ENCODE peak calls at places on chromosome 4, in eight cellular contexts. One of them, this sample, is unnamed.

GRCh38 chr4:42397635-42398447 is 553 bp downstream of the SHISA3 start:
- DNase-seq in right lobe of liver: no peak
- DNase-seq in breast epithelium: no peak
- DNase-seq in left lung: peak; percentile 80
- DNase-seq in RWPE1: no peak
- DNase-seq in left ventricle myocardium inferior: peak; percentile 28
- DNase-seq in tibial nerve: no peak
- DNase-seq in Calu3: peak; percentile 6
- DNase-seq in this sample: no peak

GRCh38 chr4:56315041-56315440 is 72.2 kb downstream of the AASDH start:
- DNase-seq in Calu3: no peak
- DNase-seq in right lobe of liver: no peak
- DNase-seq in RWPE1: no peak
- DNase-seq in left ventricle myocardium inferior: no peak
- DNase-seq in left lung: no peak
- DNase-seq in tibial nerve: no peak
- DNase-seq in breast epithelium: no peak
- DNase-seq in this sample: no peak

GRCh38 chr4:184951668-184952160 is 66.6 kb upstream of the HELT start:
- DNase-seq in left lung: peak; percentile 38
- DNase-seq in RWPE1: no peak
- DNase-seq in left ventricle myocardium inferior: no peak
- DNase-seq in tibial nerve: no peak
- DNase-seq in right lobe of liver: peak; percentile 24
- DNase-seq in Calu3: no peak
- DNase-seq in breast epithelium: no peak
- DNase-seq in this sample: no peak

GRCh38 chr4:91963489-91963888 is 340.3 kb upstream of the GRID2 start:
- DNase-seq in right lobe of liver: no peak
- DNase-seq in breast epithelium: no peak
- DNase-seq in left ventricle myocardium inferior: no peak
- DNase-seq in Calu3: no peak
- DNase-seq in left lung: no peak
- DNase-seq in RWPE1: peak; percentile 3
- DNase-seq in tibial nerve: no peak
- DNase-seq in this sample: no peak

GRCh38 chr4:7206856-7207567 is 14.7 kb downstream of the SORCS2 start:
- DNase-seq in Calu3: peak; percentile 60
- DNase-seq in tibial nerve: peak; percentile 67
- DNase-seq in RWPE1: peak; percentile 74
- DNase-seq in breast epithelium: no peak
- DNase-seq in right lobe of liver: peak; percentile 68
- DNase-seq in left ventricle myocardium inferior: peak; percentile 86
- DNase-seq in left lung: peak; percentile 91
- DNase-seq in this sample: peak; percentile 74

GRCh38 chr4:48570646-48571220 is 80.7 kb downstream of the ZAR1 start:
- DNase-seq in right lobe of liver: no peak
- DNase-seq in left ventricle myocardium inferior: no peak
- DNase-seq in tibial nerve: no peak
- DNase-seq in left lung: no peak
- DNase-seq in breast epithelium: no peak
- DNase-seq in RWPE1: no peak
- DNase-seq in Calu3: no peak
- DNase-seq in this sample: peak; percentile 84

GRCh38 chr4:86891785-86892638 is at the start of gene C4orf36:
- DNase-seq in left lung: peak; percentile 93
- DNase-seq in breast epithelium: peak; percentile 86
- DNase-seq in RWPE1: peak; percentile 72
- DNase-seq in right lobe of liver: peak; percentile 90
- DNase-seq in tibial nerve: peak; percentile 54
- DNase-seq in Calu3: peak; percentile 79
- DNase-seq in left ventricle myocardium inferior: peak; percentile 50
- DNase-seq in this sample: peak; percentile 41

GRCh38 chr4:128385683-128386304 is 98.2 kb upstream of the PGRMC2 start:
- DNase-seq in right lobe of liver: no peak
- DNase-seq in breast epithelium: no peak
- DNase-seq in RWPE1: peak; percentile 80
- DNase-seq in tibial nerve: no peak
- DNase-seq in left ventricle myocardium inferior: no peak
- DNase-seq in left lung: no peak
- DNase-seq in Calu3: no peak
- DNase-seq in this sample: peak; percentile 22

GRCh38 chr4:108512615-108513505 is 107.5 kb upstream of the RPL34 start:
- DNase-seq in left ventricle myocardium inferior: peak; percentile 14
- DNase-seq in right lobe of liver: no peak
- DNase-seq in breast epithelium: no peak
- DNase-seq in tibial nerve: no peak
- DNase-seq in Calu3: peak; percentile 25
- DNase-seq in left lung: peak; percentile 28
- DNase-seq in RWPE1: peak; percentile 29
- DNase-seq in this sample: peak; percentile 13

GRCh38 chr4:73662709-73663546 is 42.7 kb upstream of the RASSF6 start:
- DNase-seq in RWPE1: peak; percentile 54
- DNase-seq in left lung: no peak
- DNase-seq in tibial nerve: no peak
- DNase-seq in left ventricle myocardium inferior: no peak
- DNase-seq in right lobe of liver: no peak
- DNase-seq in Calu3: no peak
- DNase-seq in breast epithelium: no peak
- DNase-seq in this sample: peak; percentile 57

GRCh38 chr4:30718021-30718888 is 1.9 kb upstream of the PCDH7 start:
- DNase-seq in right lobe of liver: peak; percentile 45
- DNase-seq in tibial nerve: no peak
- DNase-seq in left ventricle myocardium inferior: peak; percentile 48
- DNase-seq in left lung: peak; percentile 69
- DNase-seq in Calu3: peak; percentile 6
- DNase-seq in breast epithelium: no peak
- DNase-seq in RWPE1: peak; percentile 24
- DNase-seq in this sample: no peak

GRCh38 chr4:139666735-139667266 is 1.2 kb downstream of the MGST2 start:
- DNase-seq in left ventricle myocardium inferior: no peak
- DNase-seq in right lobe of liver: no peak
- DNase-seq in RWPE1: peak; percentile 50
- DNase-seq in breast epithelium: peak; percentile 66
- DNase-seq in Calu3: peak; percentile 49
- DNase-seq in tibial nerve: no peak
- DNase-seq in left lung: no peak
- DNase-seq in this sample: no peak

GRCh38 chr4:142366821-142367220 is 479.3 kb downstream of the INPP4B start:
- DNase-seq in tibial nerve: no peak
- DNase-seq in RWPE1: no peak
- DNase-seq in right lobe of liver: no peak
- DNase-seq in breast epithelium: no peak
- DNase-seq in left ventricle myocardium inferior: no peak
- DNase-seq in left lung: no peak
- DNase-seq in Calu3: no peak
- DNase-seq in this sample: no peak

GRCh38 chr4:55409468-55410171 is 13.9 kb downstream of the TMEM165 start:
- DNase-seq in left lung: no peak
- DNase-seq in breast epithelium: no peak
- DNase-seq in right lobe of liver: no peak
- DNase-seq in tibial nerve: no peak
- DNase-seq in RWPE1: no peak
- DNase-seq in left ventricle myocardium inferior: no peak
- DNase-seq in Calu3: no peak
- DNase-seq in this sample: no peak

GRCh38 chr4:180617203-180617602 is 1626.0 kb upstream of the TENM3 start:
- DNase-seq in tibial nerve: no peak
- DNase-seq in left lung: no peak
- DNase-seq in Calu3: no peak
- DNase-seq in RWPE1: no peak
- DNase-seq in right lobe of liver: no peak
- DNase-seq in breast epithelium: no peak
- DNase-seq in left ventricle myocardium inferior: no peak
- DNase-seq in this sample: no peak

GRCh38 chr4:170198742-170199141 is 109.0 kb upstream of the AADAT start:
- DNase-seq in left lung: no peak
- DNase-seq in right lobe of liver: no peak
- DNase-seq in breast epithelium: no peak
- DNase-seq in tibial nerve: no peak
- DNase-seq in Calu3: no peak
- DNase-seq in left ventricle myocardium inferior: no peak
- DNase-seq in RWPE1: peak; percentile 24
- DNase-seq in this sample: peak; percentile 10

GRCh38 chr4:79294064-79294463 is 31.8 kb downstream of the NAA11 start:
- DNase-seq in Calu3: no peak
- DNase-seq in right lobe of liver: no peak
- DNase-seq in left ventricle myocardium inferior: no peak
- DNase-seq in breast epithelium: no peak
- DNase-seq in RWPE1: no peak
- DNase-seq in tibial nerve: no peak
- DNase-seq in left lung: no peak
- DNase-seq in this sample: no peak

GRCh38 chr4:150130953-150131352 is 52.7 kb downstream of the DCLK2 start:
- DNase-seq in left lung: no peak
- DNase-seq in tibial nerve: no peak
- DNase-seq in RWPE1: no peak
- DNase-seq in left ventricle myocardium inferior: no peak
- DNase-seq in breast epithelium: no peak
- DNase-seq in right lobe of liver: no peak
- DNase-seq in Calu3: no peak
- DNase-seq in this sample: peak; percentile 60

GRCh38 chr4:76950846-76951321 is 1.3 kb downstream of the SEPTIN11 start:
- DNase-seq in Calu3: no peak
- DNase-seq in RWPE1: peak; percentile 55
- DNase-seq in breast epithelium: no peak
- DNase-seq in right lobe of liver: peak; percentile 52
- DNase-seq in left ventricle myocardium inferior: no peak
- DNase-seq in tibial nerve: no peak
- DNase-seq in left lung: peak; percentile 63
- DNase-seq in this sample: peak; percentile 23

GRCh38 chr4:102500371-102501175 is 586 bp upstream of the NFKB1 start:
- DNase-seq in left ventricle myocardium inferior: peak; percentile 72
- DNase-seq in RWPE1: peak; percentile 39
- DNase-seq in right lobe of liver: peak; percentile 61
- DNase-seq in Calu3: peak; percentile 32
- DNase-seq in breast epithelium: peak; percentile 54
- DNase-seq in left lung: peak; percentile 85
- DNase-seq in tibial nerve: peak; percentile 45
- DNase-seq in this sample: peak; percentile 34
- TF ChIP-seq CTCF in left ventricle myocardium inferior: peak; percentile 31
- TF ChIP-seq CTCF in RWPE1: no peak
- TF ChIP-seq CTCF in right lobe of liver: peak; percentile 6
- TF ChIP-seq CTCF in Calu3: no peak
- TF ChIP-seq CTCF in breast epithelium: peak; percentile 13
- TF ChIP-seq CTCF in left lung: no peak
- TF ChIP-seq CTCF in tibial nerve: no peak
- TF ChIP-seq CTCF in this sample: no peak

GRCh38 chr4:47485047-47485692 is at the start of gene ATP10D:
- DNase-seq in RWPE1: peak; percentile 83
- DNase-seq in breast epithelium: peak; percentile 92
- DNase-seq in left ventricle myocardium inferior: peak; percentile 98
- DNase-seq in left lung: peak; percentile 100
- DNase-seq in right lobe of liver: peak; percentile 99
- DNase-seq in Calu3: peak; percentile 92
- DNase-seq in tibial nerve: peak; percentile 91
- DNase-seq in this sample: peak; percentile 92
- TF ChIP-seq CTCF in RWPE1: no peak
- TF ChIP-seq CTCF in breast epithelium: peak; percentile 40
- TF ChIP-seq CTCF in left ventricle myocardium inferior: peak; percentile 50
- TF ChIP-seq CTCF in left lung: peak; percentile 30
- TF ChIP-seq CTCF in right lobe of liver: no peak
- TF ChIP-seq CTCF in Calu3: no peak
- TF ChIP-seq CTCF in tibial nerve: no peak
- TF ChIP-seq CTCF in this sample: no peak

GRCh38 chr4:8238515-8239053 is 31.0 kb upstream of the HTRA3 start:
- DNase-seq in tibial nerve: no peak
- DNase-seq in right lobe of liver: peak; percentile 45
- DNase-seq in left ventricle myocardium inferior: no peak
- DNase-seq in Calu3: peak; percentile 33
- DNase-seq in left lung: peak; percentile 76
- DNase-seq in RWPE1: no peak
- DNase-seq in breast epithelium: no peak
- DNase-seq in this sample: no peak
- TF ChIP-seq CTCF in tibial nerve: peak; percentile 8
- TF ChIP-seq CTCF in right lobe of liver: peak; percentile 22
- TF ChIP-seq CTCF in left ventricle myocardium inferior: peak; percentile 45
- TF ChIP-seq CTCF in Calu3: peak; percentile 54
- TF ChIP-seq CTCF in left lung: peak; percentile 19
- TF ChIP-seq CTCF in RWPE1: no peak
- TF ChIP-seq CTCF in breast epithelium: no peak
- TF ChIP-seq CTCF in this sample: peak; percentile 76

GRCh38 chr4:151198748-151199147 is 78.2 kb upstream of the PRSS48 start:
- DNase-seq in left ventricle myocardium inferior: no peak
- DNase-seq in right lobe of liver: no peak
- DNase-seq in breast epithelium: no peak
- DNase-seq in tibial nerve: no peak
- DNase-seq in left lung: no peak
- DNase-seq in Calu3: no peak
- DNase-seq in RWPE1: no peak
- DNase-seq in this sample: no peak

GRCh38 chr4:151202381-151202780 is 74.6 kb upstream of the PRSS48 start:
- DNase-seq in Calu3: no peak
- DNase-seq in breast epithelium: no peak
- DNase-seq in left lung: no peak
- DNase-seq in tibial nerve: no peak
- DNase-seq in right lobe of liver: no peak
- DNase-seq in left ventricle myocardium inferior: no peak
- DNase-seq in RWPE1: no peak
- DNase-seq in this sample: no peak

GRCh38 chr4:151197258-151197657 is 79.7 kb upstream of the PRSS48 start:
- DNase-seq in Calu3: no peak
- DNase-seq in breast epithelium: no peak
- DNase-seq in RWPE1: peak; percentile 11
- DNase-seq in left lung: no peak
- DNase-seq in right lobe of liver: no peak
- DNase-seq in tibial nerve: peak; percentile 38
- DNase-seq in left ventricle myocardium inferior: no peak
- DNase-seq in this sample: peak; percentile 72

GRCh38 chr4:151202851-151203455 is 74.0 kb upstream of the PRSS48 start:
- DNase-seq in left ventricle myocardium inferior: no peak
- DNase-seq in tibial nerve: no peak
- DNase-seq in Calu3: no peak
- DNase-seq in left lung: no peak
- DNase-seq in right lobe of liver: no peak
- DNase-seq in RWPE1: no peak
- DNase-seq in breast epithelium: no peak
- DNase-seq in this sample: no peak

DNA sequence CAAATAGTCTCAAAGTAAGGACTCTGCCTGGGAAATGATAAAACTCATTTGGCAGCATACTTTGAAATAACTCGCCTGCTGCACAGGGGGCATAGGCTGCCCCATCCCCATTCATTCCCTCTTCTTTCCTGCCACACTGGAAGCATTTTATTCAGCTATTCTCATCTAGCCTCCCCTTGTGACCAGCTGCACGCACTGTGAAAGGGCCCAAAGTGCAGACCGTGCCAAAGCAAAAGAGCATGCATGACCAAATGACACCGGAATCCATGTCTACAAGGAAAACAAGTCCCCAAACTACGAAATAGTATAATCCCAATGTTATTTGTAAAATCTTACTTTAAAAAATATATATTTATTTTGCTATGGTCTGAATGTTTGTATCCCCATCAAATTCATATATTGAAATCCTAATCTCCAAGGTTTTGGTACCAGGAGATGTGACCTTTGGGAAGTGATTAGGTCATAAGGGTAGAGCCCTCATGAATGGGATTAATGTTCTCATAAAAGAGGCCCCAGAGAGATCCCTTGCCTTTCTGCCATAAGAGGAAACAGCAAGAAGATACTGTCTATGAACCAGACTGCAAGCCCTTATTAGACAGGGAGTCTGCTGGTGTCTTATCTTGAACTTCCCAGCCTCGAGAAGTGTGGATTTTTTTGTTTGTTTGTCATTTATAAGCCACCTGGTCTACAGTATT is 77.3 kb upstream of the PRSS48 start:
- DNase-seq in Calu3: no peak
- DNase-seq in tibial nerve: peak; percentile 25
- DNase-seq in left lung: no peak
- DNase-seq in right lobe of liver: no peak
- DNase-seq in left ventricle myocardium inferior: no peak
- DNase-seq in RWPE1: no peak
- DNase-seq in breast epithelium: no peak
- DNase-seq in this sample: no peak
- TF ChIP-seq CTCF in Calu3: no peak
- TF ChIP-seq CTCF in tibial nerve: no peak
- TF ChIP-seq CTCF in left lung: no peak
- TF ChIP-seq CTCF in right lobe of liver: no peak
- TF ChIP-seq CTCF in left ventricle myocardium inferior: no peak
- TF ChIP-seq CTCF in RWPE1: no peak
- TF ChIP-seq CTCF in breast epithelium: no peak
- TF ChIP-seq CTCF in this sample: no peak